ENCODE peak calls at places on chromosome 21, in four cellular contexts. L, J, M and D are unnamed samples.

GRCh38 chr21:42433946-42434551 is 30.3 kb downstream of the UBASH3A start:
- DNase-seq in J (no peak), L (no peak), M (no peak), D (no peak)

GRCh38 chr21:41570791-41571355 is 62.9 kb upstream of the TMPRSS2 start:
- DNase-seq in J (no peak), M (peak), L (no peak), D (no peak)

GRCh38 chr21:37198989-37199924 is 67.9 kb downstream of the VPS26C start:
- DNase-seq in L (no peak), J (no peak), M (no peak), D (peak)

GRCh38 chr21:36065497-36066036 is 4.3 kb upstream of the CBR1 start:
- DNase-seq in L (no peak), M (no peak), J (peak), D (no peak)

GRCh38 chr21:42756580-42757250 is 103.3 kb downstream of the PDE9A start:
- DNase-seq in M (no peak), J (no peak), L (no peak), D (no peak)

GRCh38 chr21:31644648-31645047 is 14.8 kb upstream of the SOD1 start:
- DNase-seq in J (no peak), L (no peak), M (no peak), D (no peak)

GRCh38 chr21:38170283-38170682 is 86.5 kb upstream of the KCNJ15 start:
- DNase-seq in J (no peak), L (peak), M (no peak), D (no peak)

GRCh38 chr21:33401617-33401967 is 1.6 kb upstream of the IFNGR2 start:
- DNase-seq in L (no peak), J (no peak), M (no peak), D (no peak)

GRCh38 chr21:38984982-38985422 is 179.3 kb downstream of the ETS2 start:
- DNase-seq in M (no peak), L (no peak), J (no peak), D (peak)

GRCh38 chr21:39149008-39149407 is 34.2 kb downstream of the PSMG1 start:
- DNase-seq in M (no peak), L (no peak), J (no peak), D (no peak)

GRCh38 chr21:18155508-18156193 is 89.0 kb upstream of the CHODL start:
- DNase-seq in M (no peak), L (no peak), J (no peak), D (no peak)

GRCh38 chr21:31530918-31531705 is 128.4 kb upstream of the SOD1 start:
- DNase-seq in J (no peak), L (no peak), M (no peak), D (peak)

GRCh38 chr21:44589094-44589493 is 3.2 kb downstream of the KRTAP10-6 start:
- DNase-seq in M (no peak), L (no peak), J (no peak), D (no peak)

GRCh38 chr21:36524477-36524876 is 44.6 kb upstream of the CLDN14 start:
- DNase-seq in L (no peak), J (no peak), M (no peak), D (no peak)

GRCh38 chr21:18913914-18914313 is 510.3 kb upstream of the TMPRSS15 start:
- DNase-seq in J (no peak), M (no peak), L (no peak), D (no peak)

GRCh38 chr21:21286170-21286798 is 288.1 kb downstream of the NCAM2 start:
- DNase-seq in J (no peak), L (no peak), M (no peak), D (no peak)

GRCh38 chr21:31034378-31034777 is 3.9 kb downstream of the KRTAP19-8 start:
- DNase-seq in M (no peak), L (no peak), J (no peak), D (no peak)

GRCh38 chr21:33238565-33239255 is 9.0 kb downstream of the IFNAR2 start:
- DNase-seq in J (no peak), M (peak), L (no peak), D (no peak)

GRCh38 chr21:42171091-42172053 is 47.6 kb upstream of the ABCG1 start:
- DNase-seq in J (no peak), M (no peak), L (peak), D (no peak)

GRCh38 chr21:41603476-41603875 is 95.5 kb upstream of the TMPRSS2 start:
- DNase-seq in J (no peak), L (no peak), M (no peak), D (no peak)

GRCh38 chr21:36976882-36977651 is 10.6 kb upstream of the HLCS start:
- DNase-seq in L (peak), M (peak), J (peak), D (peak)

GRCh38 chr21:33383056-33383888 is 19.9 kb upstream of the IFNGR2 start:
- DNase-seq in M (peak), J (peak), L (peak), D (no peak)

GRCh38 chr21:14526199-14526598 is 19.9 kb downstream of the SAMSN1 start:
- DNase-seq in M (no peak), J (no peak), L (no peak), D (no peak)

GRCh38 chr21:14520535-14520934 is 25.6 kb downstream of the SAMSN1 start:
- DNase-seq in M (no peak), L (no peak), J (no peak), D (no peak)

GRCh38 chr21:14526816-14527689 is 19.1 kb downstream of the SAMSN1 start:
- DNase-seq in J (no peak), L (no peak), M (no peak), D (no peak)

GRCh38 chr21:14523234-14523633 is 22.9 kb downstream of the SAMSN1 start:
- DNase-seq in L (no peak), M (no peak), J (no peak), D (no peak)

DNA sequence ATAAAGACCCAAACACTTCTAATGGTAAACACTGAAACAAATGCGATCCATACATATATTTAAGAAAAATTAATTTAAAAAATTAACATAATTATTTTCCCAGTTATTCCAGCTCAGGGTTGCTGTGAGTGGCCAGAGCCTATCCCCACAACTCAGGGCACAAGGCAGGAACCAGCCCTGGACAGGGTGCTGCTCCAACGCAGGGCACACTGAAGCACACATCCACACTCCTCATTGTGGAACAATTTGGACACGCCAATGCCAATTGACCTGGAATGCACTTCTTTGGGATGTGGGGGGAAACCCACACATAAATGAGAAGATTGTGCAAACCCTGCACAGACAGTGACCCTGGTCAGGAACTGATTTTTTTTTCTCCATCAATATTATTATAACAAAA is 23.4 kb downstream of the SAMSN1 start:
- DNase-seq in J (no peak), M (no peak), L (no peak), D (no peak)
- TF ChIP-seq PBX3 in J (no peak), M (no peak), L (no peak), D (no peak)

DNA sequence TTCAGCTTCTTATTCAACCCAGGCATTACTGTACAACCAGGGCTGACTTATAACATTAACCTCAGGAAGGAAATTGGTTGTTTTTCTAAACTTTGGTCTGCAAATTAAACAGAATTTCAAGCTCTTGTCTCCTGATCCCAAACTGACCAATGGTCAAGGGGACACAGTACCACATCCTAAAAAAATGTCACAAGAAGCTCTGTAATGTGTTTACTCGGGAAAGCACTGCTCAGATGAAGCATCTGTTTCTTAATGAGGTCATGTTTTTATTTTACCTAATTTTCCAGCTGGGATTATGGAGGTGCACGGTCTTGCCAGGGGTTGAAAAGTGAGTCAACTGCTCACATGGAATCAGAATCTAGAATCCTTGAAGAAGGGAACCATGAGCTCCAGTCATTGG is 18.7 kb downstream of the ADAMTS5 start:
- DNase-seq in L (no peak), J (no peak), M (no peak), D (no peak)
- TF ChIP-seq PBX3 in L (no peak), J (no peak), M (no peak), D (no peak)

DNA sequence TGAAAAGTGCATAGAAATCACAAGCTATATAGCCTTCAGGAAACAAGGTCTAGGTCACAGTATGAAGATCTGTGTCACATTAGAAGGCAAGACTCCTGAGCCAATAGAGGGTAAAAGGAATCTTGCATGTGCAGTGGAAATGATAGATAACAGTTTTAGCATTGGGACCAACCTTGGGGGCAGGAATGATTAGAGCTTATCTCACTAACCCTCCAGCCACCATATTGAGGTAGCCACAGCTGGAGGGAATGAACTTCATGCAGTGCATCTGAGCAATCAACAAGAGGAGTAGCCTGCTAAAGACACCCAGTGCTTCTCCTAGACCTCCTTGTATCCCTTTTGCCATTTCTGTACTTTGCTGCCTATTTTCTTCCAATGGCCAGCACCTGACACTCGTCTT is 390.1 kb downstream of the LTN1 start:
- DNase-seq in L (no peak), J (no peak), M (no peak), D (no peak)
- TF ChIP-seq PBX3 in L (no peak), J (no peak), M (no peak), D (no peak)

DNA sequence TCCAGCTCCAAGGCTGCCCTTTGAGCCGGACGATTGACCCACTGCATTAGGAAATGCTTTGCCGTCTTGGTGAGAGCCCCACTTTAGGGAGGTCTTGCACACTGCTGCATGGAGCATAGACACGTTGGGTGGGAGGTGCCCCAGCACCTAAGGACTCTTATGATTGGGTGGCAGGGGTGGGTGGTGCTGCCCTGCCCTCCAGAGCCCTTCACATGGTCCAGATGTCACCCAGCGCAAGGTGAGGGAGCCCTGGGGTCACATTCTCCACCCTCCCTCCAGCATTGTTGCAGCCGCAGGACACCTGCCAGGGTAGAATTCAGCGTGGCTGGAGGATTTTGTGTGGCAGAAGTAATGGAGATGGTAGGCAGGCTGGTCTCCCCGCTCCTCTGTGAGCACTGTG is 137.4 kb upstream of the COL6A1 start:
- DNase-seq in J (no peak), M (no peak), L (no peak), D (no peak)
- TF ChIP-seq PBX3 in J (no peak), M (no peak), L (no peak), D (no peak)

DNA sequence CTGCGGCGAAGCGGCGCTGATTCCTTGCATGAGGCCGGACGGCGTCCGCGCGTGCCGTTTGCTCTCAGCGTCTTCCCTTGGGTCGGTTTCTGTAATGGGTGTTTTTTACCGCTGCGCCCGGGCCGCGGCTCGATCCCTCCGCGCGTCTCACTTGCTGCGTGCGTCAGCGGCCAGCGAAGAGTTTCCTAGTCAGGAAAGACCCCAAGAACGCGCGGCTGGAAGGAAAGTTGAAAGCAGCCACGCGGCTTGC is 159.9 kb downstream of the RUNX1 start:
- DNase-seq in M (no peak), J (peak), L (peak), D (no peak)
- TF ChIP-seq PBX3 in M (no peak), J (no peak), L (no peak), D (no peak)